ENCODE peak calls at places on chromosomes 11 and 22, in four cellular contexts. M is IMR-90, S is naive B cell, T is renal cortical epithelial cell. J is an unnamed sample.

GRCh38 chr11:126150256-126150655 is 61.2 kb downstream of the RPUSD4 start:
- DNase-seq in M (no peak), S (no peak), T (no peak), J (no peak)

GRCh38 chr11:72524711-72525110 is 90.4 kb upstream of the CLPB start:
- DNase-seq in M (peak; percentile 27), S (no peak), T (no peak), J (peak; percentile 54)

GRCh38 chr22:40183029-40183581 is 5.4 kb downstream of the TNRC6B start:
- DNase-seq in M (peak; percentile 87), S (peak; percentile 19), T (peak; percentile 83), J (peak; percentile 89)

GRCh38 chr11:13110929-13111812 is 102.1 kb downstream of the RASSF10 start:
- DNase-seq in M (peak; percentile 76), S (no peak), T (peak; percentile 79), J (peak; percentile 83)

GRCh38 chr11:13288375-13289029 is 10.9 kb downstream of the BMAL1 start:
- DNase-seq in M (peak; percentile 72), S (no peak), T (no peak), J (peak; percentile 26)

GRCh38 chr11:111310088-111310487 is 11.7 kb downstream of the POU2AF3 start:
- DNase-seq in M (no peak), S (no peak), T (no peak), J (no peak)

GRCh38 chr22:42635531-42635930 is 4.9 kb downstream of the ATP5MGL start:
- DNase-seq in M (peak; percentile 90), S (no peak), T (peak; percentile 95), J (peak; percentile 89)

GRCh38 chr11:82356316-82356715 is 377.3 kb downstream of the FAM181B start:
- DNase-seq in M (no peak), S (no peak), T (no peak), J (no peak)

GRCh38 chr22:41927813-41928212 is 1.2 kb upstream of the TNFRSF13C start:
- DNase-seq in M (no peak), S (no peak), T (no peak), J (no peak)

GRCh38 chr11:60783141-60783484 is 2.0 kb upstream of the MS4A10 start:
- DNase-seq in M (no peak), S (no peak), T (no peak), J (no peak)

GRCh38 chr22:42581762-42582716 is 28.3 kb downstream of the SERHL2 start:
- DNase-seq in M (peak; percentile 59), S (peak; percentile 81), T (peak; percentile 16), J (peak; percentile 45)

GRCh38 chr22:31998784-31999435 is 44.2 kb upstream of the SLC5A1 start:
- DNase-seq in M (no peak), S (no peak), T (no peak), J (no peak)

GRCh38 chr11:114282488-114282887 is 13.7 kb upstream of the NNMT start:
- DNase-seq in M (no peak), S (no peak), T (no peak), J (no peak)

GRCh38 chr22:36611241-36611976 is 82.4 kb upstream of the EIF3D start:
- DNase-seq in M (no peak), S (no peak), T (no peak), J (no peak)

GRCh38 chr11:66408488-66409214 is 12.2 kb upstream of the NPAS4 start:
- DNase-seq in M (peak; percentile 93), S (peak; percentile 88), T (peak; percentile 51), J (peak; percentile 82)

GRCh38 chr11:111336062-111336461 is 37.7 kb downstream of the POU2AF3 start:
- DNase-seq in M (no peak), S (no peak), T (no peak), J (no peak)

GRCh38 chr11:8757047-8757446 is 74.5 kb downstream of the RPL27A start:
- DNase-seq in M (peak; percentile 57), S (no peak), T (peak; percentile 79), J (peak; percentile 71)